ENCODE peak calls at places on chromosomes 11 and 22, in eight cellular contexts. One of them, this sample, is unnamed.

GRCh38 chr11:106001304-106002012 is 20.6 kb downstream of the MSANTD4 start:
- ATAC-seq in right lobe of liver: no peak
- ATAC-seq in GM12878: peak; percentile 61
- ATAC-seq in HCT116: no peak
- ATAC-seq in heart left ventricle: no peak
- ATAC-seq in gastrocnemius medialis: no peak
- ATAC-seq in A549: no peak
- ATAC-seq in body of pancreas: no peak
- ATAC-seq in this sample: no peak

GRCh38 chr11:72293910-72294533 is 50.0 kb upstream of the PHOX2A start:
- ATAC-seq in body of pancreas: no peak
- ATAC-seq in right lobe of liver: peak; percentile 52
- ATAC-seq in gastrocnemius medialis: no peak
- ATAC-seq in HCT116: no peak
- ATAC-seq in A549: no peak
- ATAC-seq in heart left ventricle: peak; percentile 13
- ATAC-seq in GM12878: no peak
- ATAC-seq in this sample: no peak

GRCh38 chr11:46555269-46556054 is 38.4 kb downstream of the AMBRA1 start:
- ATAC-seq in body of pancreas: no peak
- ATAC-seq in GM12878: peak; percentile 78
- ATAC-seq in gastrocnemius medialis: no peak
- ATAC-seq in heart left ventricle: no peak
- ATAC-seq in right lobe of liver: no peak
- ATAC-seq in HCT116: no peak
- ATAC-seq in A549: no peak
- ATAC-seq in this sample: no peak

GRCh38 chr11:72741429-72741833 is 10.8 kb downstream of the ARAP1 start:
- ATAC-seq in GM12878: peak; percentile 49
- ATAC-seq in heart left ventricle: peak; percentile 8
- ATAC-seq in body of pancreas: no peak
- ATAC-seq in HCT116: no peak
- ATAC-seq in right lobe of liver: peak; percentile 49
- ATAC-seq in gastrocnemius medialis: no peak
- ATAC-seq in A549: no peak
- ATAC-seq in this sample: peak; percentile 25

GRCh38 chr22:19495562-19496323 is 16.0 kb downstream of the CDC45 start:
- ATAC-seq in HCT116: peak; percentile 47
- ATAC-seq in GM12878: no peak
- ATAC-seq in right lobe of liver: peak; percentile 70
- ATAC-seq in heart left ventricle: no peak
- ATAC-seq in gastrocnemius medialis: no peak
- ATAC-seq in body of pancreas: no peak
- ATAC-seq in A549: no peak
- ATAC-seq in this sample: no peak

GRCh38 chr11:121451982-121452608 is at the start of gene SORL1:
- ATAC-seq in A549: peak; percentile 97
- ATAC-seq in right lobe of liver: peak; percentile 66
- ATAC-seq in HCT116: peak; percentile 94
- ATAC-seq in gastrocnemius medialis: peak; percentile 64
- ATAC-seq in heart left ventricle: peak; percentile 91
- ATAC-seq in GM12878: peak; percentile 49
- ATAC-seq in body of pancreas: peak; percentile 91
- ATAC-seq in this sample: peak; percentile 91

GRCh38 chr22:32752868-32753520 is 48.5 kb upstream of the TIMP3 start:
- ATAC-seq in right lobe of liver: no peak
- ATAC-seq in HCT116: no peak
- ATAC-seq in A549: no peak
- ATAC-seq in GM12878: no peak
- ATAC-seq in gastrocnemius medialis: peak; percentile 37
- ATAC-seq in heart left ventricle: no peak
- ATAC-seq in body of pancreas: peak; percentile 45
- ATAC-seq in this sample: peak; percentile 52

GRCh38 chr11:9211322-9211721 is 53.8 kb downstream of the DENND5A start:
- ATAC-seq in A549: no peak
- ATAC-seq in GM12878: peak; percentile 25
- ATAC-seq in heart left ventricle: no peak
- ATAC-seq in body of pancreas: no peak
- ATAC-seq in gastrocnemius medialis: no peak
- ATAC-seq in right lobe of liver: no peak
- ATAC-seq in HCT116: no peak
- ATAC-seq in this sample: no peak

GRCh38 chr11:7332451-7332850 is 80.7 kb downstream of the SYT9 start:
- ATAC-seq in gastrocnemius medialis: no peak
- ATAC-seq in HCT116: no peak
- ATAC-seq in GM12878: no peak
- ATAC-seq in right lobe of liver: no peak
- ATAC-seq in A549: no peak
- ATAC-seq in heart left ventricle: no peak
- ATAC-seq in body of pancreas: no peak
- ATAC-seq in this sample: no peak

GRCh38 chr11:215581-216037 is 8.1 kb downstream of the RIC8A start:
- ATAC-seq in gastrocnemius medialis: no peak
- ATAC-seq in right lobe of liver: peak; percentile 30
- ATAC-seq in A549: peak; percentile 42
- ATAC-seq in GM12878: no peak
- ATAC-seq in body of pancreas: no peak
- ATAC-seq in heart left ventricle: no peak
- ATAC-seq in HCT116: peak; percentile 26
- ATAC-seq in this sample: no peak

GRCh38 chr22:40473703-40474102 is 103.3 kb downstream of the SGSM3 start:
- ATAC-seq in right lobe of liver: no peak
- ATAC-seq in gastrocnemius medialis: no peak
- ATAC-seq in HCT116: no peak
- ATAC-seq in heart left ventricle: no peak
- ATAC-seq in body of pancreas: no peak
- ATAC-seq in GM12878: peak; percentile 67
- ATAC-seq in A549: no peak
- ATAC-seq in this sample: no peak

GRCh38 chr11:62880803-62881578 is at the start of gene SLC3A2:
- ATAC-seq in body of pancreas: peak; percentile 85
- ATAC-seq in GM12878: peak; percentile 92
- ATAC-seq in heart left ventricle: peak; percentile 92
- ATAC-seq in gastrocnemius medialis: peak; percentile 80
- ATAC-seq in HCT116: peak; percentile 87
- ATAC-seq in right lobe of liver: peak; percentile 90
- ATAC-seq in A549: peak; percentile 85
- ATAC-seq in this sample: peak; percentile 91
- H3K4me1 ChIP-seq in body of pancreas: peaks cover 71% of the 10 kb centered on the region
- H3K4me1 ChIP-seq in GM12878: peaks cover 15% of the 10 kb centered on the region
- H3K4me1 ChIP-seq in heart left ventricle: peaks cover 46% of the 10 kb centered on the region
- H3K4me1 ChIP-seq in gastrocnemius medialis: peaks cover 36% of the 10 kb centered on the region
- H3K4me1 ChIP-seq in HCT116: peaks cover 74% of the 10 kb centered on the region
- H3K4me1 ChIP-seq in right lobe of liver: peaks cover 43% of the 10 kb centered on the region
- H3K4me1 ChIP-seq in A549: peaks cover 47% of the 10 kb centered on the region
- H3K4me1 ChIP-seq in this sample: no peaks in the 10 kb centered on the region

GRCh38 chr22:27466229-27466628 is 335.3 kb downstream of the MN1 start:
- ATAC-seq in GM12878: no peak
- ATAC-seq in gastrocnemius medialis: no peak
- ATAC-seq in body of pancreas: no peak
- ATAC-seq in HCT116: no peak
- ATAC-seq in right lobe of liver: no peak
- ATAC-seq in heart left ventricle: no peak
- ATAC-seq in A549: no peak
- ATAC-seq in this sample: no peak

GRCh38 chr22:27461470-27461869 is 340.1 kb downstream of the MN1 start:
- ATAC-seq in A549: peak; percentile 40
- ATAC-seq in HCT116: peak; percentile 80
- ATAC-seq in GM12878: no peak
- ATAC-seq in body of pancreas: no peak
- ATAC-seq in right lobe of liver: no peak
- ATAC-seq in heart left ventricle: no peak
- ATAC-seq in gastrocnemius medialis: no peak
- ATAC-seq in this sample: peak; percentile 59

GRCh38 chr22:27462190-27462589 is 339.4 kb downstream of the MN1 start:
- ATAC-seq in gastrocnemius medialis: no peak
- ATAC-seq in heart left ventricle: no peak
- ATAC-seq in HCT116: no peak
- ATAC-seq in body of pancreas: peak; percentile 48
- ATAC-seq in right lobe of liver: peak; percentile 89
- ATAC-seq in A549: no peak
- ATAC-seq in GM12878: no peak
- ATAC-seq in this sample: no peak

GRCh38 chr22:27460596-27461347 is 340.8 kb downstream of the MN1 start:
- ATAC-seq in GM12878: no peak
- ATAC-seq in heart left ventricle: peak; percentile 47
- ATAC-seq in body of pancreas: peak; percentile 27
- ATAC-seq in A549: no peak
- ATAC-seq in right lobe of liver: no peak
- ATAC-seq in HCT116: no peak
- ATAC-seq in gastrocnemius medialis: no peak
- ATAC-seq in this sample: peak; percentile 67

DNA sequence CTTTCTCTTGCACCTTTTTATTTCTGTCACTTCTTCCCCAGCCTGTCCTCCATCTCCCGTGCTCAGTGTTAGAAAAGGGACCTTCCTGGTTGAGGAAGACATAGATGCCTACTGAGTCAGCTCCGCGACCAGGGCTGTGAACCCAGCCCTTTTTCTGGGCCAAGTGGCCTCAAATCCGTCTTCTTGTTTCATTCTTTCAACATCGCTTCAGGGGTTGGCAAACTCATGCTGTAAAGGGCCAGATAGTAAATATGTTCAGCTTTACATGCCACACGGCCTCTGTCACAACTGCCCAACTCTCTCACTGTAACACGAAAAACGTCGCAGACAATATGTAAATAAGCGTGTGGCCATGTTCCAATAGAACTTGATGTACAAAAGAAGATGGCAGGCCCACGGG is 338.4 kb downstream of the MN1 start:
- ATAC-seq in GM12878: no peak
- ATAC-seq in heart left ventricle: no peak
- ATAC-seq in A549: no peak
- ATAC-seq in body of pancreas: no peak
- ATAC-seq in gastrocnemius medialis: no peak
- ATAC-seq in right lobe of liver: no peak
- ATAC-seq in HCT116: no peak
- ATAC-seq in this sample: no peak
- TF ChIP-seq POLR2A in GM12878: no peak
- TF ChIP-seq POLR2A in heart left ventricle: no peak
- TF ChIP-seq POLR2A in A549: no peak
- TF ChIP-seq POLR2A in body of pancreas: no peak
- TF ChIP-seq POLR2A in gastrocnemius medialis: no peak
- TF ChIP-seq POLR2A in right lobe of liver: no peak
- TF ChIP-seq POLR2A in HCT116: no peak
- TF ChIP-seq POLR2A in this sample: no peak

GRCh38 chr11:96943970-96944369 is 554.2 kb downstream of the JRKL start:
- ATAC-seq in HCT116: no peak
- ATAC-seq in A549: no peak
- ATAC-seq in heart left ventricle: no peak
- ATAC-seq in gastrocnemius medialis: no peak
- ATAC-seq in body of pancreas: no peak
- ATAC-seq in GM12878: no peak
- ATAC-seq in right lobe of liver: no peak
- ATAC-seq in this sample: no peak
- TF ChIP-seq CTCF in HCT116: no peak
- TF ChIP-seq CTCF in A549: no peak
- TF ChIP-seq CTCF in heart left ventricle: no peak
- TF ChIP-seq CTCF in gastrocnemius medialis: no peak
- TF ChIP-seq CTCF in body of pancreas: no peak
- TF ChIP-seq CTCF in GM12878: no peak
- TF ChIP-seq CTCF in right lobe of liver: no peak
- TF ChIP-seq CTCF in this sample: no peak

DNA sequence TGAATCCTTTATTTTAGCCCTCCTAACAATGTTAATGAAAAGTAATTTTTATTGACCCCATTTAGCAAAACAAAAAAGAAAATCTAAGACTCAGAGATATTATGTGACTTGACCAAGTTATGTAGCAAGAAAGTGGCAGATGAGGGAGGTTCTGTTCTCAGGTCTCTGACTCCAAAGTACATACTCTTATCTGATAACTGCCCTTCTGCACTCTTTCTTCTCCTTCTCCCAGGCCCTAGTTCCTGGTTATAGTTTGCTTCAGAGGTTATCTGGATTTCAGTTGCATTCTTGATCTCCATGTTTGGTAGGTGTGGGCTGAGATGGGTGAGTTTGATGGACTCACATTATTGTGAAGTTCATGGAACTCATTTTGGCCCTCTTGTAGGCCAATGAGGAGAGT is 4.5 kb downstream of the OR9Q2 start:
- ATAC-seq in body of pancreas: no peak
- ATAC-seq in right lobe of liver: no peak
- ATAC-seq in HCT116: no peak
- ATAC-seq in GM12878: no peak
- ATAC-seq in heart left ventricle: no peak
- ATAC-seq in gastrocnemius medialis: no peak
- ATAC-seq in A549: no peak
- ATAC-seq in this sample: no peak
- H3K4me1 ChIP-seq in body of pancreas: no peaks in the 10 kb centered on the region
- H3K4me1 ChIP-seq in right lobe of liver: no peaks in the 10 kb centered on the region
- H3K4me1 ChIP-seq in HCT116: no peaks in the 10 kb centered on the region
- H3K4me1 ChIP-seq in GM12878: no peaks in the 10 kb centered on the region
- H3K4me1 ChIP-seq in heart left ventricle: no peaks in the 10 kb centered on the region
- H3K4me1 ChIP-seq in gastrocnemius medialis: no peaks in the 10 kb centered on the region
- H3K4me1 ChIP-seq in A549: no peaks in the 10 kb centered on the region
- H3K4me1 ChIP-seq in this sample: no peaks in the 10 kb centered on the region

This sample was measured in gastroesophageal sphincter.